ENCODE peak calls at places on chromosome 21, in five cellular contexts. M, E, P, A and F are unnamed samples.

GRCh38 chr21:22900511-22900910 is 1902.3 kb downstream of the NCAM2 start:
- DNase-seq in M (no peak), E (no peak), P (no peak), A (no peak), F (no peak)

GRCh38 chr21:41884501-41885030 is 5.4 kb upstream of the PRDM15 start:
- DNase-seq in M (no peak), E (no peak), P (no peak), A (no peak), F (no peak)

GRCh38 chr21:28992526-28993292 is at the start of gene LTN1:
- DNase-seq in M (peak; percentile 96), E (peak; percentile 99), P (peak; percentile 100), A (peak; percentile 98), F (peak; percentile 100)

GRCh38 chr21:34881421-34881820 is 167.7 kb downstream of the RUNX1 start:
- DNase-seq in M (no peak), E (no peak), P (no peak), A (no peak), F (no peak)

GRCh38 chr21:46065993-46066842 is 31.7 kb upstream of the COL6A2 start:
- DNase-seq in M (no peak), E (no peak), P (no peak), A (peak; percentile 64), F (peak; percentile 42)

GRCh38 chr21:33734326-33734725 is 92.0 kb downstream of the ITSN1 start:
- DNase-seq in M (no peak), E (no peak), P (no peak), A (no peak), F (no peak)

GRCh38 chr21:17250651-17251294 is 262.1 kb upstream of the CXADR start:
- DNase-seq in M (no peak), E (no peak), P (no peak), A (no peak), F (no peak)

GRCh38 chr21:20445971-20446370 is 552.2 kb upstream of the NCAM2 start:
- DNase-seq in M (no peak), E (no peak), P (no peak), A (no peak), F (no peak)

GRCh38 chr21:34797202-34797527 is 128.4 kb downstream of the CLIC6 start:
- DNase-seq in M (no peak), E (no peak), P (no peak), A (no peak), F (no peak)

GRCh38 chr21:20997633-20998455 is at the start of gene NCAM2:
- DNase-seq in M (peak; percentile 58), E (peak; percentile 72), P (peak; percentile 81), A (peak; percentile 75), F (peak; percentile 82)

GRCh38 chr21:41673071-41673470 is 93.8 kb downstream of the RIPK4 start:
- DNase-seq in M (no peak), E (no peak), P (no peak), A (no peak), F (no peak)

GRCh38 chr21:46661211-46661625 is 25.7 kb downstream of the PRMT2 start:
- DNase-seq in M (no peak), E (peak; percentile 40), P (peak; percentile 57), A (peak; percentile 85), F (peak; percentile 46)

GRCh38 chr21:45538381-45539045 is 3.7 kb downstream of the SLC19A1 start:
- DNase-seq in M (no peak), E (peak; percentile 20), P (peak; percentile 10), A (peak; percentile 31), F (no peak)

GRCh38 chr21:17667256-17667655 is 54.6 kb upstream of the BTG3 start:
- DNase-seq in M (no peak), E (no peak), P (no peak), A (no peak), F (no peak)

GRCh38 chr21:33109574-33110339 is 39.8 kb downstream of the OLIG1 start:
- DNase-seq in M (no peak), E (no peak), P (no peak), A (no peak), F (peak; percentile 21)

GRCh38 chr21:35226960-35227741 is 178.0 kb upstream of the RUNX1 start:
- DNase-seq in M (no peak), E (no peak), P (no peak), A (no peak), F (no peak)

GRCh38 chr21:34724857-34725195 is 56.0 kb downstream of the CLIC6 start:
- DNase-seq in M (no peak), E (no peak), P (no peak), A (no peak), F (no peak)

GRCh38 chr21:45403825-45404725 is 890 bp upstream of the COL18A1 start:
- DNase-seq in M (peak; percentile 60), E (no peak), P (peak; percentile 36), A (peak; percentile 84), F (peak; percentile 73)

GRCh38 chr21:22855581-22855980 is 1857.4 kb downstream of the NCAM2 start:
- DNase-seq in M (no peak), E (no peak), P (no peak), A (no peak), F (no peak)

GRCh38 chr21:46622226-46622625 is 13.2 kb upstream of the PRMT2 start:
- DNase-seq in M (no peak), E (no peak), P (peak; percentile 28), A (peak; percentile 75), F (no peak)

GRCh38 chr21:38959686-38960049 is 153.9 kb downstream of the ETS2 start:
- DNase-seq in M (no peak), E (no peak), P (no peak), A (no peak), F (no peak)

GRCh38 chr21:29114765-29115164 is 15.7 kb upstream of the MAP3K7CL start:
- DNase-seq in M (peak; percentile 77), E (no peak), P (no peak), A (no peak), F (no peak)

GRCh38 chr21:28337319-28337718 is 655.4 kb downstream of the LTN1 start:
- DNase-seq in M (no peak), E (no peak), P (no peak), A (no peak), F (peak; percentile 25)

GRCh38 chr21:32884062-32884461 is 112.5 kb upstream of the PAXBP1 start:
- DNase-seq in M (no peak), E (no peak), P (no peak), A (no peak), F (no peak)

GRCh38 chr21:38831526-38832467 is 26.1 kb downstream of the ETS2 start:
- DNase-seq in M (peak; percentile 54), E (peak; percentile 68), P (peak; percentile 57), A (no peak), F (peak; percentile 77)

GRCh38 chr21:41740604-41741252 is 26.1 kb downstream of the RIPK4 start:
- DNase-seq in M (no peak), E (no peak), P (no peak), A (no peak), F (no peak)

GRCh38 chr21:22728091-22728490 is 1729.9 kb downstream of the NCAM2 start:
- DNase-seq in M (no peak), E (no peak), P (no peak), A (no peak), F (no peak)

GRCh38 chr21:25569084-25569483 is 38.2 kb downstream of the MRPL39 start:
- DNase-seq in M (no peak), E (no peak), P (no peak), A (no peak), F (no peak)

GRCh38 chr21:25567472-25567871 is 39.8 kb downstream of the MRPL39 start:
- DNase-seq in M (no peak), E (no peak), P (no peak), A (no peak), F (no peak)

GRCh38 chr21:25568230-25568629 is 39.1 kb downstream of the MRPL39 start:
- DNase-seq in M (no peak), E (no peak), P (peak; percentile 58), A (peak; percentile 50), F (no peak)

GRCh38 chr21:25571726-25572121 is 35.6 kb downstream of the MRPL39 start:
- DNase-seq in M (no peak), E (no peak), P (no peak), A (no peak), F (no peak)

GRCh38 chr21:25569711-25570110 is 37.6 kb downstream of the MRPL39 start:
- DNase-seq in M (no peak), E (no peak), P (no peak), A (no peak), F (no peak)
- TF ChIP-seq POLR2A in M (no peak), E (no peak), P (no peak), A (no peak), F (no peak)

GRCh38 chr21:43332872-43333300 is 94.0 kb downstream of the SIK1 start:
- DNase-seq in M (no peak), E (no peak), P (no peak), A (no peak), F (no peak)

GRCh38 chr21:43331962-43332458 is 94.9 kb downstream of the SIK1 start:
- DNase-seq in M (peak; percentile 67), E (no peak), P (peak; percentile 56), A (peak; percentile 88), F (no peak)

GRCh38 chr21:43334214-43334958 is 92.5 kb downstream of the SIK1 start:
- DNase-seq in M (no peak), E (no peak), P (no peak), A (no peak), F (no peak)

GRCh38 chr21:43332461-43332860 is 94.5 kb downstream of the SIK1 start:
- DNase-seq in M (no peak), E (no peak), P (no peak), A (no peak), F (no peak)

GRCh38 chr21:43333301-43334062 is 93.4 kb downstream of the SIK1 start:
- DNase-seq in M (peak; percentile 91), E (peak; percentile 64), P (peak; percentile 59), A (peak; percentile 74), F (no peak)
- TF ChIP-seq POLR2A in M (peak; percentile 35), E (no peak), P (no peak), A (no peak), F (no peak)

GRCh38 chr21:43925096-43925481 is 60.1 kb downstream of the AGPAT3 start:
- DNase-seq in M (no peak), E (no peak), P (no peak), A (no peak), F (peak; percentile 73)
- TF ChIP-seq POLR2A in M (no peak), E (no peak), P (no peak), A (no peak), F (no peak)

GRCh38 chr21:14548751-14549150 is 2.6 kb upstream of the SAMSN1 start:
- DNase-seq in M (no peak), E (no peak), P (no peak), A (no peak), F (no peak)
- TF ChIP-seq POLR2A in M (no peak), E (no peak), P (no peak), A (no peak), F (no peak)

GRCh38 chr21:31781737-31782136 is 49.8 kb upstream of the SCAF4 start:
- DNase-seq in M (peak; percentile 46), E (no peak), P (peak; percentile 56), A (peak; percentile 69), F (no peak)
- TF ChIP-seq POLR2A in M (no peak), E (no peak), P (no peak), A (no peak), F (no peak)